ENCODE peak calls at places on chromosomes 2 and 18, in six cellular contexts. One of them, this sample, is unnamed.

GRCh38 chr2:97726311-97727064 is 13.1 kb downstream of the ZAP70 start:
- DNase-seq in PC-3: no peak
- DNase-seq in OCI-LY7: no peak
- DNase-seq in SK-N-SH: no peak
- DNase-seq in fibroblast of lung: peak; percentile 36
- DNase-seq in gastrocnemius medialis: no peak
- DNase-seq in this sample: no peak

GRCh38 chr2:240325654-240326031 is 109.8 kb upstream of the GPC1 start:
- DNase-seq in PC-3: no peak
- DNase-seq in OCI-LY7: no peak
- DNase-seq in SK-N-SH: peak; percentile 82
- DNase-seq in fibroblast of lung: peak; percentile 7
- DNase-seq in gastrocnemius medialis: peak; percentile 49
- DNase-seq in this sample: no peak

GRCh38 chr18:13889661-13890060 is 25.7 kb downstream of the MC2R start:
- DNase-seq in PC-3: peak; percentile 56
- DNase-seq in OCI-LY7: no peak
- DNase-seq in SK-N-SH: no peak
- DNase-seq in fibroblast of lung: peak; percentile 56
- DNase-seq in gastrocnemius medialis: no peak
- DNase-seq in this sample: no peak

GRCh38 chr2:159155791-159156190 is 130.7 kb downstream of the WDSUB1 start:
- DNase-seq in PC-3: no peak
- DNase-seq in OCI-LY7: no peak
- DNase-seq in SK-N-SH: no peak
- DNase-seq in fibroblast of lung: no peak
- DNase-seq in gastrocnemius medialis: no peak
- DNase-seq in this sample: no peak

GRCh38 chr2:156329031-156329921 is 3.2 kb downstream of the NR4A2 start:
- DNase-seq in PC-3: no peak
- DNase-seq in OCI-LY7: no peak
- DNase-seq in SK-N-SH: peak; percentile 27
- DNase-seq in fibroblast of lung: no peak
- DNase-seq in gastrocnemius medialis: no peak
- DNase-seq in this sample: no peak

GRCh38 chr2:32862269-32863055 is 84.3 kb upstream of the LTBP1 start:
- DNase-seq in PC-3: peak; percentile 16
- DNase-seq in OCI-LY7: no peak
- DNase-seq in SK-N-SH: no peak
- DNase-seq in fibroblast of lung: no peak
- DNase-seq in gastrocnemius medialis: no peak
- DNase-seq in this sample: no peak

GRCh38 chr18:71287268-71287667 is 998.4 kb downstream of the SOCS6 start:
- DNase-seq in PC-3: no peak
- DNase-seq in OCI-LY7: no peak
- DNase-seq in SK-N-SH: no peak
- DNase-seq in fibroblast of lung: no peak
- DNase-seq in gastrocnemius medialis: no peak
- DNase-seq in this sample: no peak

GRCh38 chr18:78128004-78128403 is 851.6 kb upstream of the SALL3 start:
- DNase-seq in PC-3: no peak
- DNase-seq in OCI-LY7: no peak
- DNase-seq in SK-N-SH: no peak
- DNase-seq in fibroblast of lung: no peak
- DNase-seq in gastrocnemius medialis: no peak
- DNase-seq in this sample: no peak

GRCh38 chr2:240840435-240841060 is 20.5 kb upstream of the KIF1A start:
- DNase-seq in PC-3: peak; percentile 73
- DNase-seq in OCI-LY7: peak; percentile 22
- DNase-seq in SK-N-SH: peak; percentile 96
- DNase-seq in fibroblast of lung: peak; percentile 57
- DNase-seq in gastrocnemius medialis: no peak
- DNase-seq in this sample: peak; percentile 67

GRCh38 chr18:39966275-39966674 is 1988.8 kb upstream of the PIK3C3 start:
- DNase-seq in PC-3: peak; percentile 26
- DNase-seq in OCI-LY7: no peak
- DNase-seq in SK-N-SH: no peak
- DNase-seq in fibroblast of lung: no peak
- DNase-seq in gastrocnemius medialis: no peak
- DNase-seq in this sample: no peak

GRCh38 chr2:120791961-120792295 is 56.3 kb downstream of the GLI2 start:
- DNase-seq in PC-3: peak; percentile 69
- DNase-seq in OCI-LY7: no peak
- DNase-seq in SK-N-SH: no peak
- DNase-seq in fibroblast of lung: peak; percentile 87
- DNase-seq in gastrocnemius medialis: no peak
- DNase-seq in this sample: no peak

GRCh38 chr2:3913252-3913651 is 209.9 kb downstream of the DCDC2C start:
- DNase-seq in PC-3: no peak
- DNase-seq in OCI-LY7: no peak
- DNase-seq in SK-N-SH: no peak
- DNase-seq in fibroblast of lung: no peak
- DNase-seq in gastrocnemius medialis: no peak
- DNase-seq in this sample: no peak

GRCh38 chr2:27428978-27429541 is 629 bp downstream of the NRBP1 start:
- DNase-seq in PC-3: peak; percentile 86
- DNase-seq in OCI-LY7: peak; percentile 84
- DNase-seq in SK-N-SH: peak; percentile 98
- DNase-seq in fibroblast of lung: peak; percentile 88
- DNase-seq in gastrocnemius medialis: peak; percentile 82
- DNase-seq in this sample: peak; percentile 90

GRCh38 chr2:17083902-17084301 is 418.3 kb upstream of the CYRIA start:
- DNase-seq in PC-3: no peak
- DNase-seq in OCI-LY7: no peak
- DNase-seq in SK-N-SH: peak; percentile 50
- DNase-seq in fibroblast of lung: peak; percentile 88
- DNase-seq in gastrocnemius medialis: no peak
- DNase-seq in this sample: no peak

DNA sequence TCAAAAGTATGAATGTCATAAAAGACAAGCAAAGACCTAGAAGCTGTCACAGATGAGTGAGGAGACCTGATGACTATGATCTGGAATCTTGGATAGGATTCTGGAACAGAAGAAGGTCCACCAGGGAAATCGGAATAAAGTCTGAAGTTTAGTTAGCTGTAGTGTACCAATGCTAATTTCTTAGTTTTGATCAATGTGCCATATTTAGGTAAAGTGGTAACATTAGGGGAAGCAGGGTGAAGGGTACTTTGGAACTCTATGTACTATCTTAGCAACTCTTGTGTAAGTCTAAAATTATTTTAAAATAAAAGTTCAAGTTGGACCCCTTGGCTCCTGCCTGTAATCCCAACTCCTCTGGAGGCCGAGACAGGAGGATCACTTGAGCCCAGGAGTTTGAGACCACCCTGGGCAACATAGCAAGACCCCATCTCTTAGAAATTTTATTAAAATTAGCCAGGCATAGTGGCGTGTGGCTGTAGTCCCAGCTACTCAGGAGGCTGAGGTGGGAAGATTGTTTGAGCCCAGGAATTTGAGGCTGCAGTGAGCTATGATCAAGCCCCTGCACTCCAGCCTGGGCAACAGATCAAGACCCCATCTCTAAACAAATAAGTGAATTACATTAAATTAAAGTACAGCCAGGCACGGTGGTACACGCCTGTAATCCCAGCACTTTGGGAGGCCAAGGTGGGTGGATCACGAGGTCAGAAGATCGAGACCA is 35.9 kb upstream of the EFHD1 start:
- DNase-seq in PC-3: no peak
- DNase-seq in OCI-LY7: no peak
- DNase-seq in SK-N-SH: no peak
- DNase-seq in fibroblast of lung: no peak
- DNase-seq in gastrocnemius medialis: no peak
- DNase-seq in this sample: no peak
- H3K9me3 ChIP-seq in PC-3: no peaks in the 10 kb centered on the region
- H3K9me3 ChIP-seq in OCI-LY7: no peaks in the 10 kb centered on the region
- H3K9me3 ChIP-seq in SK-N-SH: no peaks in the 10 kb centered on the region
- H3K9me3 ChIP-seq in fibroblast of lung: no peaks in the 10 kb centered on the region
- H3K9me3 ChIP-seq in gastrocnemius medialis: no peaks in the 10 kb centered on the region
- H3K9me3 ChIP-seq in this sample: no peaks in the 10 kb centered on the region

DNA sequence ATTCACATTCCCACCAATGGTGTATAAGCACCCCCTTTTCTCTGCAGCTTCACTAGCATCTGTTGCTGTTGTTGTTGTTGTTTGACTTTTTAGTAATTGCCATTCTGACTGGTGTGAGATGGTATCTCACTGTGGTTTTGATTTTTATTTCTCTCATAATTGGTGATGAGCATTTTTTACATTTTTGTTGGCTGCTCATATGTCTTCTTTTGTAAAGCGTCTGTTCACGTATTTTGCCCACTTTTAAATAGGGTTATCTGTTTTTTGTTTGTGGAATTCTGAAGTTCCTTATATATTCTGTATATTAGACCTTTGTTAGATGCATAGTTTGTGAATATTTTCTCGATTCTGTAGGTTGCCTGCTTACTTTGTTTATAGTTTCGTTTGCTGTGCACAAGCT is 278.4 kb upstream of the TNP1 start:
- DNase-seq in PC-3: no peak
- DNase-seq in OCI-LY7: no peak
- DNase-seq in SK-N-SH: no peak
- DNase-seq in fibroblast of lung: no peak
- DNase-seq in gastrocnemius medialis: no peak
- DNase-seq in this sample: no peak
- H3K9me3 ChIP-seq in PC-3: no peaks in the 10 kb centered on the region
- H3K9me3 ChIP-seq in OCI-LY7: no peaks in the 10 kb centered on the region
- H3K9me3 ChIP-seq in SK-N-SH: peaks cover 32% of the 10 kb centered on the region
- H3K9me3 ChIP-seq in fibroblast of lung: no peaks in the 10 kb centered on the region
- H3K9me3 ChIP-seq in gastrocnemius medialis: no peaks in the 10 kb centered on the region
- H3K9me3 ChIP-seq in this sample: no peaks in the 10 kb centered on the region

GRCh38 chr2:229044581-229044980 is 226.5 kb downstream of the PID1 start:
- DNase-seq in PC-3: no peak
- DNase-seq in OCI-LY7: no peak
- DNase-seq in SK-N-SH: no peak
- DNase-seq in fibroblast of lung: peak; percentile 45
- DNase-seq in gastrocnemius medialis: no peak
- DNase-seq in this sample: no peak
- H3K9me3 ChIP-seq in PC-3: no peaks in the 10 kb centered on the region
- H3K9me3 ChIP-seq in OCI-LY7: no peaks in the 10 kb centered on the region
- H3K9me3 ChIP-seq in SK-N-SH: no peaks in the 10 kb centered on the region
- H3K9me3 ChIP-seq in fibroblast of lung: no peaks in the 10 kb centered on the region
- H3K9me3 ChIP-seq in gastrocnemius medialis: no peaks in the 10 kb centered on the region
- H3K9me3 ChIP-seq in this sample: no peaks in the 10 kb centered on the region

GRCh38 chr2:2158176-2158826 is 172.8 kb downstream of the MYT1L start:
- DNase-seq in PC-3: no peak
- DNase-seq in OCI-LY7: no peak
- DNase-seq in SK-N-SH: no peak
- DNase-seq in fibroblast of lung: no peak
- DNase-seq in gastrocnemius medialis: no peak
- DNase-seq in this sample: no peak

GRCh38 chr2:2157400-2157799 is 173.7 kb downstream of the MYT1L start:
- DNase-seq in PC-3: no peak
- DNase-seq in OCI-LY7: no peak
- DNase-seq in SK-N-SH: no peak
- DNase-seq in fibroblast of lung: no peak
- DNase-seq in gastrocnemius medialis: no peak
- DNase-seq in this sample: no peak

GRCh38 chr2:2159336-2159735 is 171.7 kb downstream of the MYT1L start:
- DNase-seq in PC-3: no peak
- DNase-seq in OCI-LY7: no peak
- DNase-seq in SK-N-SH: no peak
- DNase-seq in fibroblast of lung: no peak
- DNase-seq in gastrocnemius medialis: no peak
- DNase-seq in this sample: no peak

GRCh38 chr2:2156881-2157280 is 174.2 kb downstream of the MYT1L start:
- DNase-seq in PC-3: no peak
- DNase-seq in OCI-LY7: no peak
- DNase-seq in SK-N-SH: no peak
- DNase-seq in fibroblast of lung: no peak
- DNase-seq in gastrocnemius medialis: no peak
- DNase-seq in this sample: no peak

GRCh38 chr2:2158915-2159314 is 172.2 kb downstream of the MYT1L start:
- DNase-seq in PC-3: no peak
- DNase-seq in OCI-LY7: no peak
- DNase-seq in SK-N-SH: no peak
- DNase-seq in fibroblast of lung: no peak
- DNase-seq in gastrocnemius medialis: no peak
- DNase-seq in this sample: no peak
- H3K9me3 ChIP-seq in PC-3: no peaks in the 10 kb centered on the region
- H3K9me3 ChIP-seq in OCI-LY7: no peaks in the 10 kb centered on the region
- H3K9me3 ChIP-seq in SK-N-SH: no peaks in the 10 kb centered on the region
- H3K9me3 ChIP-seq in fibroblast of lung: no peaks in the 10 kb centered on the region
- H3K9me3 ChIP-seq in gastrocnemius medialis: no peaks in the 10 kb centered on the region
- H3K9me3 ChIP-seq in this sample: no peaks in the 10 kb centered on the region

DNA sequence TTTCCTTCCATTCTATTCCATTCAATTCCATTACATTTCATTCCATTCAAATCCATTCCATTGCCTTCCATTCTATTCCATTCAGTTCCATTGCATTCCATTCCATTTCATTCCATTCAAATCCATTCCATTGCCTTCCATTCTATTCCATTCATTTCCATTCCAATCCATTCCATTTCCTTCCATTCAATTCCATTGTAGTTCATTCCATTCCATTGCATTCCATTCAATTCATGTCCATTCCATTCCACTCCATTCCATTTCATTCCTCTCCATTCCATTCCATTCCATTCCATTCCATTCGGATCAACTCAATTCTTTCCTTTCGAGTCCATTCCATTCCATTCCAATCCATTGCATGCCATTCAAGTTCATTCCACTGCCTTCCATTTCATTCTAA is 1128.3 kb downstream of the RPIA start:
- DNase-seq in PC-3: no peak
- DNase-seq in OCI-LY7: no peak
- DNase-seq in SK-N-SH: no peak
- DNase-seq in fibroblast of lung: no peak
- DNase-seq in gastrocnemius medialis: no peak
- DNase-seq in this sample: no peak
- H3K9me3 ChIP-seq in PC-3: peaks cover 85% of the 10 kb centered on the region
- H3K9me3 ChIP-seq in OCI-LY7: peaks cover 48% of the 10 kb centered on the region
- H3K9me3 ChIP-seq in SK-N-SH: no peaks in the 10 kb centered on the region
- H3K9me3 ChIP-seq in fibroblast of lung: peaks cover 14% of the 10 kb centered on the region
- H3K9me3 ChIP-seq in gastrocnemius medialis: peaks cover 3% of the 10 kb centered on the region
- H3K9me3 ChIP-seq in this sample: no peaks in the 10 kb centered on the region

GRCh38 chr2:174512345-174512744 is 25.5 kb upstream of the GPR155 start:
- DNase-seq in PC-3: no peak
- DNase-seq in OCI-LY7: no peak
- DNase-seq in SK-N-SH: no peak
- DNase-seq in fibroblast of lung: no peak
- DNase-seq in gastrocnemius medialis: no peak
- DNase-seq in this sample: no peak
- H3K9me3 ChIP-seq in PC-3: peaks cover 22% of the 10 kb centered on the region
- H3K9me3 ChIP-seq in OCI-LY7: peaks cover 28% of the 10 kb centered on the region
- H3K9me3 ChIP-seq in SK-N-SH: no peaks in the 10 kb centered on the region
- H3K9me3 ChIP-seq in fibroblast of lung: no peaks in the 10 kb centered on the region
- H3K9me3 ChIP-seq in gastrocnemius medialis: no peaks in the 10 kb centered on the region
- H3K9me3 ChIP-seq in this sample: no peaks in the 10 kb centered on the region

DNA sequence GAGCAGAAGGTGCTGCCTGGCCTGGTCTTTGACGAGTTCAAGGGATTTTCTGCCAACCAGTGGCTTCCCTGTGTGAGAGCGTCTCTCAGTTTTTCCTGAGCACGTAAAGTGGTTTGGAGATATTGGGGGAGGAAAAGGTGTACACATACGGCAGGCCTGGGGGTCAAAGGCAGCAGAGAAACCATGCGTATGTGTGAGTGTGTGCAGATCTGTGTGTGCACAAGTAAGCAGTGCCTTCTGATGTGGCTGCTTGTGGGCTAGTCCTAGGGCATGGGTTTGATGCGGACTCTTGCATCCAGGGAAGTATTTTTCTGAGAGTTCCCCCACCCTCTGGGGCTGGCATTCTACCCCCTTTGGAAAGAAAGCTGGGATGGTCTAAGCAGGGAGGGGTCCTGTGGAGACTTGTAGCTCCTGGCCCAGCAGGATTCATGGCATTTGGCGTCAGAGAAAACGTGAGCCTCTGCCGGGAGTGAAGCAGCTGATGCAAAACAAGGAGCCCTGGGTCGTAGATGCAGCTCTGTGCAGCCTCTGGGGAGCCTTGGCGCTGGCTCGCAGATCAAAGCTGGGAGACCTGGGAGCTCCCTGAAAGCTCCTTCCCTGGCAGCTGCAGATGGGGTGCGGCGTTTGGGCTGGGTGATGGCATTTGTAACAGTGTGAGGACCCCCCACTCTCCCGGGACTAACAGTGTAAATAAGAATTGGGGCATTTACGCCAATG is 148.2 kb downstream of the KLHL29 start:
- DNase-seq in PC-3: no peak
- DNase-seq in OCI-LY7: no peak
- DNase-seq in SK-N-SH: no peak
- DNase-seq in fibroblast of lung: no peak
- DNase-seq in gastrocnemius medialis: no peak
- DNase-seq in this sample: no peak
- H3K9me3 ChIP-seq in PC-3: no peaks in the 10 kb centered on the region
- H3K9me3 ChIP-seq in OCI-LY7: no peaks in the 10 kb centered on the region
- H3K9me3 ChIP-seq in SK-N-SH: no peaks in the 10 kb centered on the region
- H3K9me3 ChIP-seq in fibroblast of lung: no peaks in the 10 kb centered on the region
- H3K9me3 ChIP-seq in gastrocnemius medialis: no peaks in the 10 kb centered on the region
- H3K9me3 ChIP-seq in this sample: no peaks in the 10 kb centered on the region

This sample was measured in right lobe of liver.